ENCODE peak calls at places on chromosomes 6 and 20, in eight cellular contexts. One of them, this sample, is unnamed.

GRCh38 chr6:130394238-130394637 is 28.4 kb downstream of the TMEM200A start:
- DNase-seq in mucosa of descending colon: no peak
- DNase-seq in cardiac muscle cell: no peak
- DNase-seq in PC-9: no peak
- DNase-seq in CD8-positive, alpha-beta T cell: no peak
- DNase-seq in astrocyte of the cerebellum: no peak
- DNase-seq in CD4-positive, alpha-beta T cell: no peak
- DNase-seq in progenitor cell of endocrine pancreas: no peak
- DNase-seq in this sample: no peak

GRCh38 chr6:56079761-56080540 is 167.4 kb downstream of the COL21A1 start:
- DNase-seq in mucosa of descending colon: no peak
- DNase-seq in cardiac muscle cell: peak
- DNase-seq in PC-9: no peak
- DNase-seq in CD8-positive, alpha-beta T cell: no peak
- DNase-seq in astrocyte of the cerebellum: peak
- DNase-seq in CD4-positive, alpha-beta T cell: no peak
- DNase-seq in progenitor cell of endocrine pancreas: no peak
- DNase-seq in this sample: no peak

GRCh38 chr6:79868098-79868722 is 79.1 kb downstream of the ELOVL4 start:
- DNase-seq in mucosa of descending colon: no peak
- DNase-seq in cardiac muscle cell: peak
- DNase-seq in PC-9: peak
- DNase-seq in CD8-positive, alpha-beta T cell: no peak
- DNase-seq in astrocyte of the cerebellum: peak
- DNase-seq in CD4-positive, alpha-beta T cell: no peak
- DNase-seq in progenitor cell of endocrine pancreas: peak
- DNase-seq in this sample: no peak

GRCh38 chr6:10531942-10532341 is 10.8 kb downstream of the GCNT2 start:
- DNase-seq in mucosa of descending colon: no peak
- DNase-seq in cardiac muscle cell: no peak
- DNase-seq in PC-9: no peak
- DNase-seq in CD8-positive, alpha-beta T cell: no peak
- DNase-seq in astrocyte of the cerebellum: no peak
- DNase-seq in CD4-positive, alpha-beta T cell: no peak
- DNase-seq in progenitor cell of endocrine pancreas: no peak
- DNase-seq in this sample: no peak

GRCh38 chr6:32126880-32127279 is 1.2 kb downstream of the ATF6B start:
- DNase-seq in mucosa of descending colon: no peak
- DNase-seq in cardiac muscle cell: no peak
- DNase-seq in PC-9: no peak
- DNase-seq in CD8-positive, alpha-beta T cell: no peak
- DNase-seq in astrocyte of the cerebellum: no peak
- DNase-seq in CD4-positive, alpha-beta T cell: no peak
- DNase-seq in progenitor cell of endocrine pancreas: no peak
- DNase-seq in this sample: no peak

GRCh38 chr20:17833036-17833674 is 133.4 kb downstream of the BANF2 start:
- DNase-seq in mucosa of descending colon: no peak
- DNase-seq in cardiac muscle cell: peak
- DNase-seq in PC-9: no peak
- DNase-seq in CD8-positive, alpha-beta T cell: no peak
- DNase-seq in astrocyte of the cerebellum: no peak
- DNase-seq in CD4-positive, alpha-beta T cell: no peak
- DNase-seq in progenitor cell of endocrine pancreas: no peak
- DNase-seq in this sample: no peak

GRCh38 chr6:107345398-107345797 is 114.0 kb downstream of the PDSS2 start:
- DNase-seq in mucosa of descending colon: no peak
- DNase-seq in cardiac muscle cell: peak
- DNase-seq in PC-9: no peak
- DNase-seq in CD8-positive, alpha-beta T cell: no peak
- DNase-seq in astrocyte of the cerebellum: no peak
- DNase-seq in CD4-positive, alpha-beta T cell: no peak
- DNase-seq in progenitor cell of endocrine pancreas: no peak
- DNase-seq in this sample: no peak

GRCh38 chr6:49646130-49646824 is 9.6 kb upstream of the RHAG start:
- DNase-seq in mucosa of descending colon: no peak
- DNase-seq in cardiac muscle cell: no peak
- DNase-seq in PC-9: no peak
- DNase-seq in CD8-positive, alpha-beta T cell: no peak
- DNase-seq in astrocyte of the cerebellum: no peak
- DNase-seq in CD4-positive, alpha-beta T cell: no peak
- DNase-seq in progenitor cell of endocrine pancreas: no peak
- DNase-seq in this sample: no peak

GRCh38 chr6:107121964-107122495 is 6.7 kb upstream of the BEND3 start:
- DNase-seq in mucosa of descending colon: no peak
- DNase-seq in cardiac muscle cell: no peak
- DNase-seq in PC-9: no peak
- DNase-seq in CD8-positive, alpha-beta T cell: no peak
- DNase-seq in astrocyte of the cerebellum: no peak
- DNase-seq in CD4-positive, alpha-beta T cell: no peak
- DNase-seq in progenitor cell of endocrine pancreas: no peak
- DNase-seq in this sample: no peak

GRCh38 chr6:44064948-44065272 is 62.3 kb downstream of the MRPL14 start:
- DNase-seq in mucosa of descending colon: no peak
- DNase-seq in cardiac muscle cell: no peak
- DNase-seq in PC-9: no peak
- DNase-seq in CD8-positive, alpha-beta T cell: no peak
- DNase-seq in astrocyte of the cerebellum: no peak
- DNase-seq in CD4-positive, alpha-beta T cell: no peak
- DNase-seq in progenitor cell of endocrine pancreas: no peak
- DNase-seq in this sample: no peak

GRCh38 chr6:144460224-144461095 is 175.3 kb downstream of the UTRN start:
- DNase-seq in mucosa of descending colon: no peak
- DNase-seq in cardiac muscle cell: no peak
- DNase-seq in PC-9: no peak
- DNase-seq in CD8-positive, alpha-beta T cell: no peak
- DNase-seq in astrocyte of the cerebellum: no peak
- DNase-seq in CD4-positive, alpha-beta T cell: no peak
- DNase-seq in progenitor cell of endocrine pancreas: no peak
- DNase-seq in this sample: no peak

GRCh38 chr6:168366473-168366872 is 46.9 kb upstream of the DACT2 start:
- DNase-seq in mucosa of descending colon: no peak
- DNase-seq in cardiac muscle cell: no peak
- DNase-seq in PC-9: no peak
- DNase-seq in CD8-positive, alpha-beta T cell: no peak
- DNase-seq in astrocyte of the cerebellum: no peak
- DNase-seq in CD4-positive, alpha-beta T cell: no peak
- DNase-seq in progenitor cell of endocrine pancreas: no peak
- DNase-seq in this sample: no peak

GRCh38 chr6:44247338-44248302 is 719 bp downstream of the HSP90AB1 start:
- DNase-seq in mucosa of descending colon: peak
- DNase-seq in cardiac muscle cell: peak
- DNase-seq in PC-9: peak
- DNase-seq in CD8-positive, alpha-beta T cell: peak
- DNase-seq in astrocyte of the cerebellum: no peak
- DNase-seq in CD4-positive, alpha-beta T cell: peak
- DNase-seq in progenitor cell of endocrine pancreas: peak
- DNase-seq in this sample: peak

GRCh38 chr6:100549406-100550167 is 84.9 kb upstream of the SIM1 start:
- DNase-seq in mucosa of descending colon: no peak
- DNase-seq in cardiac muscle cell: peak
- DNase-seq in PC-9: no peak
- DNase-seq in CD8-positive, alpha-beta T cell: no peak
- DNase-seq in astrocyte of the cerebellum: peak
- DNase-seq in CD4-positive, alpha-beta T cell: no peak
- DNase-seq in progenitor cell of endocrine pancreas: no peak
- DNase-seq in this sample: no peak

GRCh38 chr6:125421853-125422252 is 120.1 kb upstream of the HDDC2 start:
- DNase-seq in mucosa of descending colon: no peak
- DNase-seq in cardiac muscle cell: peak
- DNase-seq in PC-9: peak
- DNase-seq in CD8-positive, alpha-beta T cell: no peak
- DNase-seq in astrocyte of the cerebellum: no peak
- DNase-seq in CD4-positive, alpha-beta T cell: no peak
- DNase-seq in progenitor cell of endocrine pancreas: peak
- DNase-seq in this sample: peak

GRCh38 chr6:2124260-2124709 is 121.1 kb downstream of the GMDS start:
- DNase-seq in mucosa of descending colon: no peak
- DNase-seq in cardiac muscle cell: peak
- DNase-seq in PC-9: no peak
- DNase-seq in CD8-positive, alpha-beta T cell: no peak
- DNase-seq in astrocyte of the cerebellum: no peak
- DNase-seq in CD4-positive, alpha-beta T cell: no peak
- DNase-seq in progenitor cell of endocrine pancreas: no peak
- DNase-seq in this sample: no peak

GRCh38 chr6:90319979-90320667 is 23.5 kb upstream of the BACH2 start:
- DNase-seq in mucosa of descending colon: no peak
- DNase-seq in cardiac muscle cell: no peak
- DNase-seq in PC-9: no peak
- DNase-seq in CD8-positive, alpha-beta T cell: no peak
- DNase-seq in astrocyte of the cerebellum: no peak
- DNase-seq in CD4-positive, alpha-beta T cell: no peak
- DNase-seq in progenitor cell of endocrine pancreas: no peak
- DNase-seq in this sample: no peak

GRCh38 chr20:24102290-24102689 is 113.7 kb upstream of the GGTLC1 start:
- DNase-seq in mucosa of descending colon: no peak
- DNase-seq in cardiac muscle cell: no peak
- DNase-seq in PC-9: peak
- DNase-seq in CD8-positive, alpha-beta T cell: no peak
- DNase-seq in astrocyte of the cerebellum: no peak
- DNase-seq in CD4-positive, alpha-beta T cell: no peak
- DNase-seq in progenitor cell of endocrine pancreas: no peak
- DNase-seq in this sample: no peak
- TF ChIP-seq CTCF in mucosa of descending colon: no peak
- TF ChIP-seq CTCF in cardiac muscle cell: peak
- TF ChIP-seq CTCF in PC-9: peak
- TF ChIP-seq CTCF in CD8-positive, alpha-beta T cell: no peak
- TF ChIP-seq CTCF in astrocyte of the cerebellum: peak
- TF ChIP-seq CTCF in CD4-positive, alpha-beta T cell: no peak
- TF ChIP-seq CTCF in progenitor cell of endocrine pancreas: peak
- TF ChIP-seq CTCF in this sample: peak

GRCh38 chr6:36539814-36540568 is 7.3 kb downstream of the STK38 start:
- DNase-seq in mucosa of descending colon: no peak
- DNase-seq in cardiac muscle cell: no peak
- DNase-seq in PC-9: no peak
- DNase-seq in CD8-positive, alpha-beta T cell: no peak
- DNase-seq in astrocyte of the cerebellum: no peak
- DNase-seq in CD4-positive, alpha-beta T cell: no peak
- DNase-seq in progenitor cell of endocrine pancreas: no peak
- DNase-seq in this sample: no peak
- TF ChIP-seq CTCF in mucosa of descending colon: no peak
- TF ChIP-seq CTCF in cardiac muscle cell: no peak
- TF ChIP-seq CTCF in PC-9: no peak
- TF ChIP-seq CTCF in CD8-positive, alpha-beta T cell: no peak
- TF ChIP-seq CTCF in astrocyte of the cerebellum: peak
- TF ChIP-seq CTCF in CD4-positive, alpha-beta T cell: no peak
- TF ChIP-seq CTCF in progenitor cell of endocrine pancreas: no peak
- TF ChIP-seq CTCF in this sample: no peak

DNA sequence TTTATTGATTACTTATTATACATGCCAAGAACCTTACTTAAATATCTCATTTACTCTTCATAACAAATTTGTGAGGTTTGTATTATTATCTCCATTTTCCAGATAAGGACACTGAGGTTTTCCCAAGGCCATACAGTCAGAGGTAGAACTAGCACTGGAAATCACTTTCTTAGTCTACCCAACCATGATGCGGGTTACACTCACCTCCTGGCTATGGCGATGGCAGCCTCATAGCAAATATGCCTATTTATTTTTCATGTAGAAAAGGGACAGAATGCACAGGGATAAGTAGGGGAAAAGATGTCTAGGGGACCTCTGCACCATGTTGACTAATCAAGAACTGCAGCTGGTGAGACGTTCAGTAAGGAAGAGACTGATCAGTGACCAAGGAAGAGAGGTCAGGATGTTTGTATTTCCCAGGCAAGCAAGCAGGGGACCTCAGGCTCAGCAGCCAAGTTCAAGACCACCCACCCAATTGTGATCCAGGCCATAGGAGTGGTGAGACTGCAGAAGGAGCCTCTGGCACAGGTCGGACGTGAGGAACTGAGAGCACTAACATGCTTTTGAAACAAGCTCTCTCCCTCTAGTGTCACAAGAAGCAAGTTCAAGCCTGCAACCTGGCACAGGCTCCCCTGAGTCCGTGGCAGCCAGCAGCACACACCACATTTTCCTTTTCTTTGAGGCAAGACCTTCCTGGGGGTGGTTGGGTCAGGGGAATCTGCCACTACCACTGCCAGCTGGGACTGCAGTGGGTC is 97.8 kb downstream of the GMPR start:
- DNase-seq in mucosa of descending colon: no peak
- DNase-seq in cardiac muscle cell: no peak
- DNase-seq in PC-9: no peak
- DNase-seq in CD8-positive, alpha-beta T cell: no peak
- DNase-seq in astrocyte of the cerebellum: no peak
- DNase-seq in CD4-positive, alpha-beta T cell: no peak
- DNase-seq in progenitor cell of endocrine pancreas: no peak
- DNase-seq in this sample: no peak
- TF ChIP-seq CTCF in mucosa of descending colon: no peak
- TF ChIP-seq CTCF in cardiac muscle cell: no peak
- TF ChIP-seq CTCF in PC-9: no peak
- TF ChIP-seq CTCF in CD8-positive, alpha-beta T cell: no peak
- TF ChIP-seq CTCF in astrocyte of the cerebellum: no peak
- TF ChIP-seq CTCF in CD4-positive, alpha-beta T cell: no peak
- TF ChIP-seq CTCF in progenitor cell of endocrine pancreas: no peak
- TF ChIP-seq CTCF in this sample: no peak

GRCh38 chr6:149181304-149181703 is 136.2 kb upstream of the TAB2 start:
- DNase-seq in mucosa of descending colon: no peak
- DNase-seq in cardiac muscle cell: no peak
- DNase-seq in PC-9: no peak
- DNase-seq in CD8-positive, alpha-beta T cell: no peak
- DNase-seq in astrocyte of the cerebellum: no peak
- DNase-seq in CD4-positive, alpha-beta T cell: no peak
- DNase-seq in progenitor cell of endocrine pancreas: no peak
- DNase-seq in this sample: no peak
- TF ChIP-seq CTCF in mucosa of descending colon: no peak
- TF ChIP-seq CTCF in cardiac muscle cell: no peak
- TF ChIP-seq CTCF in PC-9: no peak
- TF ChIP-seq CTCF in CD8-positive, alpha-beta T cell: no peak
- TF ChIP-seq CTCF in astrocyte of the cerebellum: no peak
- TF ChIP-seq CTCF in CD4-positive, alpha-beta T cell: no peak
- TF ChIP-seq CTCF in progenitor cell of endocrine pancreas: no peak
- TF ChIP-seq CTCF in this sample: no peak

This sample was measured in glutamatergic neuron.